ENCODE peak calls at places on chromosomes 2 and 18, in ten cellular contexts. One of them, this sample, is unnamed.

GRCh38 chr2:164617466-164617865 is 3.8 kb downstream of the GRB14 start:
- DNase-seq in thoracic aorta: no peak
- DNase-seq in T-helper 1 cell: no peak
- DNase-seq in naive thymus-derived CD8-positive, alpha-beta T cell: no peak
- DNase-seq in lower lobe of right lung: no peak
- DNase-seq in suprapubic skin: no peak
- DNase-seq in CD8-positive, alpha-beta T cell: no peak
- DNase-seq in GM04504: no peak
- DNase-seq in ELF-1: no peak
- DNase-seq in cardiac muscle cell: peak; percentile 8
- DNase-seq in this sample: peak; percentile 3

GRCh38 chr2:114108819-114109416 is 219.0 kb downstream of the ACTR3 start:
- DNase-seq in thoracic aorta: no peak
- DNase-seq in T-helper 1 cell: no peak
- DNase-seq in naive thymus-derived CD8-positive, alpha-beta T cell: no peak
- DNase-seq in lower lobe of right lung: no peak
- DNase-seq in suprapubic skin: no peak
- DNase-seq in CD8-positive, alpha-beta T cell: no peak
- DNase-seq in GM04504: no peak
- DNase-seq in ELF-1: peak; percentile 43
- DNase-seq in cardiac muscle cell: no peak
- DNase-seq in this sample: no peak

GRCh38 chr2:232543928-232544631 is 4.6 kb downstream of the CHRNG start:
- DNase-seq in thoracic aorta: no peak
- DNase-seq in T-helper 1 cell: no peak
- DNase-seq in naive thymus-derived CD8-positive, alpha-beta T cell: no peak
- DNase-seq in lower lobe of right lung: peak; percentile 30
- DNase-seq in suprapubic skin: peak; percentile 68
- DNase-seq in CD8-positive, alpha-beta T cell: no peak
- DNase-seq in GM04504: no peak
- DNase-seq in ELF-1: no peak
- DNase-seq in cardiac muscle cell: no peak
- DNase-seq in this sample: no peak

GRCh38 chr2:44939074-44940052 is 2.1 kb upstream of the SIX3 start:
- DNase-seq in thoracic aorta: no peak
- DNase-seq in T-helper 1 cell: no peak
- DNase-seq in naive thymus-derived CD8-positive, alpha-beta T cell: no peak
- DNase-seq in lower lobe of right lung: no peak
- DNase-seq in suprapubic skin: no peak
- DNase-seq in CD8-positive, alpha-beta T cell: no peak
- DNase-seq in GM04504: no peak
- DNase-seq in ELF-1: no peak
- DNase-seq in cardiac muscle cell: no peak
- DNase-seq in this sample: no peak

GRCh38 chr18:79495591-79496071 is 99.9 kb downstream of the NFATC1 start:
- DNase-seq in thoracic aorta: no peak
- DNase-seq in T-helper 1 cell: no peak
- DNase-seq in naive thymus-derived CD8-positive, alpha-beta T cell: no peak
- DNase-seq in lower lobe of right lung: peak; percentile 37
- DNase-seq in suprapubic skin: peak; percentile 56
- DNase-seq in CD8-positive, alpha-beta T cell: no peak
- DNase-seq in GM04504: no peak
- DNase-seq in ELF-1: no peak
- DNase-seq in cardiac muscle cell: no peak
- DNase-seq in this sample: no peak

GRCh38 chr2:69945447-69945846 is 16.0 kb downstream of the ASPRV1 start:
- DNase-seq in thoracic aorta: no peak
- DNase-seq in T-helper 1 cell: no peak
- DNase-seq in naive thymus-derived CD8-positive, alpha-beta T cell: no peak
- DNase-seq in lower lobe of right lung: peak; percentile 79
- DNase-seq in suprapubic skin: peak; percentile 58
- DNase-seq in CD8-positive, alpha-beta T cell: no peak
- DNase-seq in GM04504: no peak
- DNase-seq in ELF-1: no peak
- DNase-seq in cardiac muscle cell: no peak
- DNase-seq in this sample: no peak

GRCh38 chr2:217538719-217539118 is 464.1 kb downstream of the TNS1 start:
- DNase-seq in thoracic aorta: no peak
- DNase-seq in T-helper 1 cell: no peak
- DNase-seq in naive thymus-derived CD8-positive, alpha-beta T cell: no peak
- DNase-seq in lower lobe of right lung: no peak
- DNase-seq in suprapubic skin: no peak
- DNase-seq in CD8-positive, alpha-beta T cell: no peak
- DNase-seq in GM04504: no peak
- DNase-seq in ELF-1: no peak
- DNase-seq in cardiac muscle cell: no peak
- DNase-seq in this sample: no peak

GRCh38 chr2:43075054-43075593 is 151.3 kb downstream of the ZFP36L2 start:
- DNase-seq in thoracic aorta: peak; percentile 72
- DNase-seq in T-helper 1 cell: no peak
- DNase-seq in naive thymus-derived CD8-positive, alpha-beta T cell: no peak
- DNase-seq in lower lobe of right lung: no peak
- DNase-seq in suprapubic skin: peak; percentile 93
- DNase-seq in CD8-positive, alpha-beta T cell: no peak
- DNase-seq in GM04504: peak; percentile 96
- DNase-seq in ELF-1: no peak
- DNase-seq in cardiac muscle cell: peak; percentile 96
- DNase-seq in this sample: peak; percentile 97

GRCh38 chr18:27808678-27809077 is 368.3 kb downstream of the CDH2 start:
- DNase-seq in thoracic aorta: no peak
- DNase-seq in T-helper 1 cell: no peak
- DNase-seq in naive thymus-derived CD8-positive, alpha-beta T cell: no peak
- DNase-seq in lower lobe of right lung: no peak
- DNase-seq in suprapubic skin: no peak
- DNase-seq in CD8-positive, alpha-beta T cell: no peak
- DNase-seq in GM04504: no peak
- DNase-seq in ELF-1: no peak
- DNase-seq in cardiac muscle cell: peak; percentile 13
- DNase-seq in this sample: peak; percentile 30

GRCh38 chr2:241844831-241845578 is 13.7 kb downstream of the PDCD1 start:
- DNase-seq in thoracic aorta: no peak
- DNase-seq in T-helper 1 cell: no peak
- DNase-seq in naive thymus-derived CD8-positive, alpha-beta T cell: no peak
- DNase-seq in lower lobe of right lung: peak; percentile 41
- DNase-seq in suprapubic skin: peak; percentile 79
- DNase-seq in CD8-positive, alpha-beta T cell: peak; percentile 45
- DNase-seq in GM04504: no peak
- DNase-seq in ELF-1: no peak
- DNase-seq in cardiac muscle cell: no peak
- DNase-seq in this sample: no peak

GRCh38 chr2:86225581-86225980 is 26.3 kb downstream of the MRPL35 start:
- DNase-seq in thoracic aorta: peak; percentile 57
- DNase-seq in T-helper 1 cell: no peak
- DNase-seq in naive thymus-derived CD8-positive, alpha-beta T cell: peak; percentile 23
- DNase-seq in lower lobe of right lung: no peak
- DNase-seq in suprapubic skin: no peak
- DNase-seq in CD8-positive, alpha-beta T cell: peak; percentile 60
- DNase-seq in GM04504: no peak
- DNase-seq in ELF-1: no peak
- DNase-seq in cardiac muscle cell: peak; percentile 21
- DNase-seq in this sample: no peak

GRCh38 chr18:43271593-43272432 is 5.5 kb downstream of the SYT4 start:
- DNase-seq in thoracic aorta: no peak
- DNase-seq in T-helper 1 cell: no peak
- DNase-seq in naive thymus-derived CD8-positive, alpha-beta T cell: no peak
- DNase-seq in lower lobe of right lung: no peak
- DNase-seq in suprapubic skin: no peak
- DNase-seq in CD8-positive, alpha-beta T cell: no peak
- DNase-seq in GM04504: peak; percentile 31
- DNase-seq in ELF-1: peak; percentile 14
- DNase-seq in cardiac muscle cell: peak; percentile 77
- DNase-seq in this sample: peak; percentile 64

GRCh38 chr2:10002681-10003080 is 40.7 kb upstream of the KLF11 start:
- DNase-seq in thoracic aorta: no peak
- DNase-seq in T-helper 1 cell: no peak
- DNase-seq in naive thymus-derived CD8-positive, alpha-beta T cell: no peak
- DNase-seq in lower lobe of right lung: no peak
- DNase-seq in suprapubic skin: peak; percentile 61
- DNase-seq in CD8-positive, alpha-beta T cell: no peak
- DNase-seq in GM04504: no peak
- DNase-seq in ELF-1: no peak
- DNase-seq in cardiac muscle cell: no peak
- DNase-seq in this sample: no peak

GRCh38 chr2:241837197-241837596 is 21.5 kb downstream of the PDCD1 start:
- DNase-seq in thoracic aorta: no peak
- DNase-seq in T-helper 1 cell: no peak
- DNase-seq in naive thymus-derived CD8-positive, alpha-beta T cell: no peak
- DNase-seq in lower lobe of right lung: no peak
- DNase-seq in suprapubic skin: no peak
- DNase-seq in CD8-positive, alpha-beta T cell: peak; percentile 9
- DNase-seq in GM04504: no peak
- DNase-seq in ELF-1: no peak
- DNase-seq in cardiac muscle cell: no peak
- DNase-seq in this sample: no peak

GRCh38 chr2:118811514-118811913 is 35.9 kb downstream of the EN1 start:
- DNase-seq in thoracic aorta: no peak
- DNase-seq in T-helper 1 cell: no peak
- DNase-seq in naive thymus-derived CD8-positive, alpha-beta T cell: no peak
- DNase-seq in lower lobe of right lung: no peak
- DNase-seq in suprapubic skin: no peak
- DNase-seq in CD8-positive, alpha-beta T cell: no peak
- DNase-seq in GM04504: no peak
- DNase-seq in ELF-1: no peak
- DNase-seq in cardiac muscle cell: no peak
- DNase-seq in this sample: no peak